ENCODE peak calls at places on chromosomes 13 and 19, in nine cellular contexts. C is HAP-1; V is AG09319; K is DMS 273 treated with DMSO at 0.1 percent for 48 hours; P is ascending aorta; T is GM12891; A is dorsolateral prefrontal cortex; L is stimulated activated CD8-positive, alpha-beta memory T cell treated with anti-CD3 and anti-CD28 coated beads, Interleukin-15, amount 100 ng/mL, for 1 hour; Z is fibroblast of the aortic adventitia. Y is an unnamed sample.

GRCh38 chr19:35846038-35846668 is 6.2 kb downstream of the NPHS1 start:
- DNase-seq in C (no peak), V (no peak), K (no peak), P (no peak), T (no peak), A (no peak), L (no peak), Z (no peak), Y (peak)

GRCh38 chr19:18660051-18660910 is 23.2 kb upstream of the CRTC1 start:
- DNase-seq in C (no peak), V (no peak), K (no peak), P (peak), T (no peak), A (no peak), L (no peak), Z (peak), Y (no peak)

GRCh38 chr19:2422951-2423880 is 4.2 kb downstream of the TIMM13 start:
- DNase-seq in C (no peak), V (no peak), K (no peak), P (peak), T (no peak), A (no peak), L (no peak), Z (no peak), Y (no peak)

GRCh38 chr13:60933638-60934037 is 482.0 kb downstream of the PCDH20 start:
- DNase-seq in C (peak), V (no peak), K (no peak), P (no peak), T (no peak), A (no peak), L (no peak), Z (no peak), Y (no peak)

GRCh38 chr13:77563110-77563509 is 27.6 kb downstream of the SCEL start:
- DNase-seq in C (no peak), V (no peak), K (no peak), P (no peak), T (no peak), A (no peak), L (no peak), Z (peak), Y (no peak)

GRCh38 chr13:75357576-75358295 is 124.2 kb downstream of the TBC1D4 start:
- DNase-seq in C (peak), V (no peak), K (peak), P (no peak), T (peak), A (no peak), L (peak), Z (peak), Y (no peak)

GRCh38 chr19:44735011-44735410 is 13.5 kb upstream of the BCL3 start:
- DNase-seq in C (no peak), V (no peak), K (no peak), P (no peak), T (no peak), A (no peak), L (no peak), Z (no peak), Y (no peak)

GRCh38 chr13:72530471-72530870 is 197.0 kb downstream of the MZT1 start:
- DNase-seq in C (no peak), V (no peak), K (no peak), P (no peak), T (no peak), A (no peak), L (no peak), Z (no peak), Y (no peak)

GRCh38 chr19:29705706-29706105 is 9.4 kb downstream of the C19orf12 start:
- DNase-seq in C (no peak), V (no peak), K (no peak), P (no peak), T (no peak), A (no peak), L (no peak), Z (no peak), Y (no peak)

GRCh38 chr19:2629491-2630351 is 72.8 kb downstream of the GNG7 start:
- DNase-seq in C (no peak), V (no peak), K (no peak), P (no peak), T (no peak), A (no peak), L (no peak), Z (no peak), Y (no peak)

GRCh38 chr13:28089065-28089464 is 11.3 kb downstream of the FLT3 start:
- DNase-seq in C (no peak), V (no peak), K (no peak), P (no peak), T (no peak), A (no peak), L (no peak), Z (no peak), Y (no peak)